ENCODE peak calls at places on chromosome 16, in six cellular contexts. S is activated CD4-positive, alpha-beta T cell treated with anti-CD3 and anti-CD28 coated beads for 1 hour; F is fibroblast of lung; A is nephron progenitor cell; U is GM19239; D is neural progenitor cell. B is an unnamed sample.

GRCh38 chr16:60127196-60127595 is 1393.1 kb upstream of the GOT2 start:
- DNase-seq in S (no peak), F (no peak), A (no peak), U (no peak), D (no peak), B (no peak)

GRCh38 chr16:55052335-55053070 is 121.8 kb downstream of the IRX5 start:
- DNase-seq in S (no peak), F (no peak), A (no peak), U (no peak), D (no peak), B (no peak)

GRCh38 chr16:35410438-35410837 is 1951.0 kb downstream of the TP53TG3F start:
- DNase-seq in S (no peak), F (no peak), A (no peak), U (no peak), D (no peak), B (no peak)

GRCh38 chr16:27463741-27464662 is 62.0 kb downstream of the IL21R start:
- DNase-seq in S (peak), F (no peak), A (no peak), U (no peak), D (no peak), B (no peak)

GRCh38 chr16:65908568-65908967 is 457.9 kb upstream of the CDH5 start:
- DNase-seq in S (no peak), F (no peak), A (peak), U (no peak), D (peak), B (no peak)

GRCh38 chr16:2273484-2273883 is 5.6 kb upstream of the RNPS1 start:
- DNase-seq in S (no peak), F (no peak), A (no peak), U (no peak), D (no peak), B (no peak)

GRCh38 chr16:50326835-50327465 is 41.8 kb downstream of the BRD7 start:
- DNase-seq in S (peak), F (peak), A (no peak), U (no peak), D (peak), B (no peak)

GRCh38 chr16:80085606-80086005 is 455.2 kb upstream of the DYNLRB2 start:
- DNase-seq in S (no peak), F (no peak), A (no peak), U (no peak), D (no peak), B (no peak)

GRCh38 chr16:70529051-70529777 is 5.6 kb downstream of the SF3B3 start:
- DNase-seq in S (no peak), F (peak), A (no peak), U (no peak), D (no peak), B (no peak)

GRCh38 chr16:47317465-47318240 is 143.2 kb downstream of the ITFG1 start:
- DNase-seq in S (no peak), F (peak), A (no peak), U (no peak), D (no peak), B (no peak)

GRCh38 chr16:66977341-66978113 is 10.9 kb upstream of the CES4A start:
- DNase-seq in S (peak), F (peak), A (peak), U (peak), D (peak), B (peak)

B was measured in HS-27A.